ENCODE peak calls at places on chromosomes 4 and X, in five cellular contexts. One of them, this sample, is unnamed.
A peak's percentile ranks its signal among the peaks of the same experiment; 100 is the strongest.

GRCh38 chr4:42280327-42281095 is 116.8 kb upstream of the SHISA3 start:
- DNase-seq in ovary: no peak
- DNase-seq in thyroid gland: no peak
- DNase-seq in left ventricle myocardium inferior: no peak
- DNase-seq in aorta: no peak
- DNase-seq in this sample: no peak

GRCh38 chr4:53676402-53676871 is 85.2 kb upstream of the LNX1 start:
- DNase-seq in ovary: no peak
- DNase-seq in thyroid gland: no peak
- DNase-seq in left ventricle myocardium inferior: no peak
- DNase-seq in aorta: no peak
- DNase-seq in this sample: no peak

GRCh38 chr4:105414316-105414715 is 59.5 kb downstream of the PPA2 start:
- DNase-seq in ovary: no peak
- DNase-seq in thyroid gland: no peak
- DNase-seq in left ventricle myocardium inferior: no peak
- DNase-seq in aorta: no peak
- DNase-seq in this sample: no peak

GRCh38 chrX:138925330-138925729 is 213.8 kb upstream of the FGF13 start:
- DNase-seq in ovary: no peak
- DNase-seq in thyroid gland: no peak
- DNase-seq in left ventricle myocardium inferior: no peak
- DNase-seq in aorta: no peak
- DNase-seq in this sample: no peak

GRCh38 chr4:1299301-1299860 is 9.7 kb downstream of the MAEA start:
- DNase-seq in ovary: no peak
- DNase-seq in thyroid gland: no peak
- DNase-seq in left ventricle myocardium inferior: no peak
- DNase-seq in aorta: peak; percentile 71
- DNase-seq in this sample: no peak

GRCh38 chr4:55351824-55352223 is 5.8 kb downstream of the SRD5A3 start:
- DNase-seq in ovary: no peak
- DNase-seq in thyroid gland: no peak
- DNase-seq in left ventricle myocardium inferior: no peak
- DNase-seq in aorta: no peak
- DNase-seq in this sample: no peak

GRCh38 chr4:109721033-109721432 is 8.8 kb downstream of the PLA2G12A start:
- DNase-seq in ovary: no peak
- DNase-seq in thyroid gland: no peak
- DNase-seq in left ventricle myocardium inferior: no peak
- DNase-seq in aorta: no peak
- DNase-seq in this sample: no peak

GRCh38 chr4:108193891-108194672 is 25.4 kb upstream of the LEF1 start:
- DNase-seq in ovary: no peak
- DNase-seq in thyroid gland: no peak
- DNase-seq in left ventricle myocardium inferior: no peak
- DNase-seq in aorta: no peak
- DNase-seq in this sample: no peak

GRCh38 chrX:17412692-17413091 is 37.7 kb downstream of the NHS start:
- DNase-seq in ovary: no peak
- DNase-seq in thyroid gland: no peak
- DNase-seq in left ventricle myocardium inferior: no peak
- DNase-seq in aorta: no peak
- DNase-seq in this sample: no peak

DNA sequence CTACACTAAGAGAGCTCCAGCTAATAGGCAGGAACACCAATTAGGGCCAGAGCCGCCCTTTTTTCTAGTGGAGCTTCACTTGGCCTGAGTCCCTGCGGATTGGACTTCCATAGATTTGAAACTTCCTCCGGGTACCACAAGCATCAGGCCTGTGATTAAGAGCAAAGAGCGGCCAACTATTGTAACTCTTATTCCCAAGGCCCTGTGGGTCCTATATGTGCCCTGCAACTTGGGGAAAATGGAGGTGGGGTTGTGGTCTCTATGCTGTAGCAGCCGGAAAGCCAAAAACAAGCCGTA is at the start of gene NCBP2L:
- DNase-seq in ovary: no peak
- DNase-seq in thyroid gland: no peak
- DNase-seq in left ventricle myocardium inferior: no peak
- DNase-seq in aorta: no peak
- DNase-seq in this sample: no peak
- H3K4me3 ChIP-seq in ovary: peak within 1 kb of the TSS; percentile 59
- H3K4me3 ChIP-seq in thyroid gland: no peak within 1 kb of the TSS
- H3K4me3 ChIP-seq in left ventricle myocardium inferior: peak within 1 kb of the TSS; percentile 73
- H3K4me3 ChIP-seq in aorta: no peak within 1 kb of the TSS
- H3K4me3 ChIP-seq in this sample: peak within 1 kb of the TSS; percentile 71

GRCh38 chr4:91127891-91128290 is 1000.7 kb downstream of the CCSER1 start:
- DNase-seq in ovary: no peak
- DNase-seq in thyroid gland: no peak
- DNase-seq in left ventricle myocardium inferior: peak; percentile 16
- DNase-seq in aorta: no peak
- DNase-seq in this sample: no peak
- H3K27ac ChIP-seq in ovary: no peak overlapping the region
- H3K27ac ChIP-seq in thyroid gland: no peak overlapping the region
- H3K27ac ChIP-seq in left ventricle myocardium inferior: peak overlapping the region; percentile 50
- H3K27ac ChIP-seq in aorta: no peak overlapping the region
- H3K27ac ChIP-seq in this sample: no peak overlapping the region

DNA sequence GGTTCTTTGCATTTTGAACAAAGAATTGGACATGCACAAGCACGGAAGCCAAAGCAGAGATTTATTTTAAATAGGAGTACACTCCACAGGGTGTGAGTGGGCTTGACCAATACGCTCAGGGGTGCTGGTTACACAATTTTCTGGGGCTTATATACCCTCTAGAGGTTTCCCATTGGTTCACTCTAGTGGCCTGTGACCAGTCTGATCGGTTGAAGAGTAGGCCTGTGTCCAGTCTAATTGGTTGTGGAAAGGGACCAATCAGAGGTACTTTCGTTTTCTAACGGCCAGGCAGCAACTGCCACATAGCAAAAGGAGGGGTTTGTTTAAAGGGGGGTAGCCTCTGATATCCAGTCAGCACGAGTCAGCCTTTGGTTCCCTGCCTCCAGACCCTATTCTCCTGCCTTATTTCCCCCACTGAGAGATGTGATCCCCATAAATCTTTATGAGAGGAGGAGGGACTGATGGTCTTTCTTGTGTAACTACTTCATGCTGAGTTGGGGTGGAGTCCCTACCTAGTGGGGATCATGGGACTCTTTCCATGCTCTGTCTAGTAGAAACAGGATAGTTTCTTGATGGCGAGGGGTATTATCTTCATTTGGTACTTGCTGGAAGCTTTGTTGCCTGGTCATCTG is 11.3 kb upstream of the AREG start:
- DNase-seq in ovary: no peak
- DNase-seq in thyroid gland: no peak
- DNase-seq in left ventricle myocardium inferior: no peak
- DNase-seq in aorta: no peak
- DNase-seq in this sample: no peak
- H3K4me3 ChIP-seq in ovary: no peak overlapping the region
- H3K4me3 ChIP-seq in thyroid gland: no peak overlapping the region
- H3K4me3 ChIP-seq in left ventricle myocardium inferior: no peak overlapping the region
- H3K4me3 ChIP-seq in aorta: no peak overlapping the region
- H3K4me3 ChIP-seq in this sample: no peak overlapping the region

GRCh38 chr4:118950929-118951570 is 62.4 kb downstream of the SYNPO2 start:
- DNase-seq in ovary: no peak
- DNase-seq in thyroid gland: no peak
- DNase-seq in left ventricle myocardium inferior: no peak
- DNase-seq in aorta: no peak
- DNase-seq in this sample: no peak

GRCh38 chr4:118953276-118953675 is 64.6 kb downstream of the SYNPO2 start:
- DNase-seq in ovary: no peak
- DNase-seq in thyroid gland: no peak
- DNase-seq in left ventricle myocardium inferior: no peak
- DNase-seq in aorta: no peak
- DNase-seq in this sample: no peak

GRCh38 chr4:118955515-118955914 is 66.9 kb downstream of the SYNPO2 start:
- DNase-seq in ovary: no peak
- DNase-seq in thyroid gland: no peak
- DNase-seq in left ventricle myocardium inferior: no peak
- DNase-seq in aorta: no peak
- DNase-seq in this sample: no peak

GRCh38 chr4:118957683-118958082 is 69.0 kb downstream of the SYNPO2 start:
- DNase-seq in ovary: peak; percentile 47
- DNase-seq in thyroid gland: no peak
- DNase-seq in left ventricle myocardium inferior: no peak
- DNase-seq in aorta: no peak
- DNase-seq in this sample: no peak

GRCh38 chr4:118954246-118954645 is 65.6 kb downstream of the SYNPO2 start:
- DNase-seq in ovary: no peak
- DNase-seq in thyroid gland: peak; percentile 5
- DNase-seq in left ventricle myocardium inferior: no peak
- DNase-seq in aorta: no peak
- DNase-seq in this sample: no peak
- H3K27ac ChIP-seq in ovary: no peak overlapping the region
- H3K27ac ChIP-seq in thyroid gland: no peak overlapping the region
- H3K27ac ChIP-seq in left ventricle myocardium inferior: peak overlapping the region; percentile 67
- H3K27ac ChIP-seq in aorta: no peak overlapping the region
- H3K27ac ChIP-seq in this sample: peak overlapping the region; percentile 87

DNA sequence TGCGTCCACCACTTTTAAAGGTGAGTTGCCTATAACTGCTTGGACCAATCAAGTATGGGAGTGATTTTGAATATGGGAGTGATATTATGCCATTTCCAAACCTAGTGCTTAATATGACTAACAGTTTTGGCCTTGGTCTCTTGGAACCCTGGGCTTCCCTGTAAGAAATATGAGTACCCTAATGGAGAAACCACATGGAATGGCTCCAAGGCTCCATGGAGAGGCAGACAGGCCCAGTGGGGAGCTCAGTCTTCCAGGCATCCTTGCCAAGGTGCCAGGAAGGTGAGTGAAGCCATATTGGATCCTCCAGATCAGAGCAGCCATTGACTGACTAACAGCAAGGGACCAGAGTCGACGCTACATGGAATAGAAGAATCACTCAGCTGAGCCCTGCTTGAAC is 53.2 kb downstream of the MAML3 start:
- DNase-seq in ovary: no peak
- DNase-seq in thyroid gland: no peak
- DNase-seq in left ventricle myocardium inferior: no peak
- DNase-seq in aorta: no peak
- DNase-seq in this sample: no peak
- H3K4me3 ChIP-seq in ovary: no peak overlapping the region
- H3K4me3 ChIP-seq in thyroid gland: no peak overlapping the region
- H3K4me3 ChIP-seq in left ventricle myocardium inferior: no peak overlapping the region
- H3K4me3 ChIP-seq in aorta: no peak overlapping the region
- H3K4me3 ChIP-seq in this sample: no peak overlapping the region

This sample was measured in tibial artery.